ENCODE peak calls at places on chromosomes 6 and 20, in ten cellular contexts. One of them, this sample, is unnamed.

GRCh38 chr20:40728470-40728869 is 39.4 kb upstream of the MAFB start:
- DNase-seq in stomach: no peak
- DNase-seq in brain microvascular endothelial cell: no peak
- DNase-seq in RWPE1: no peak
- DNase-seq in A549: no peak
- DNase-seq in B cell: no peak
- DNase-seq in kidney: no peak
- DNase-seq in neural crest cell: no peak
- DNase-seq in heart left ventricle: no peak
- DNase-seq in endothelial cell: no peak
- DNase-seq in this sample: no peak

GRCh38 chr6:145891126-145891525 is 73.0 kb downstream of the SHPRH start:
- DNase-seq in neural crest cell: no peak
- DNase-seq in stomach: no peak
- DNase-seq in RWPE1: no peak
- DNase-seq in A549: no peak
- DNase-seq in brain microvascular endothelial cell: peak
- DNase-seq in heart left ventricle: no peak
- DNase-seq in B cell: no peak
- DNase-seq in endothelial cell: no peak
- DNase-seq in kidney: no peak
- DNase-seq in this sample: no peak

GRCh38 chr20:24420567-24420966 is 48.9 kb upstream of the SYNDIG1 start:
- DNase-seq in stomach: no peak
- DNase-seq in neural crest cell: no peak
- DNase-seq in kidney: no peak
- DNase-seq in RWPE1: no peak
- DNase-seq in heart left ventricle: no peak
- DNase-seq in A549: no peak
- DNase-seq in B cell: no peak
- DNase-seq in endothelial cell: no peak
- DNase-seq in brain microvascular endothelial cell: no peak
- DNase-seq in this sample: no peak

GRCh38 chr6:166262738-166263515 is 45.3 kb downstream of the PRR18 start:
- DNase-seq in kidney: no peak
- DNase-seq in B cell: no peak
- DNase-seq in neural crest cell: no peak
- DNase-seq in A549: no peak
- DNase-seq in endothelial cell: no peak
- DNase-seq in brain microvascular endothelial cell: no peak
- DNase-seq in stomach: no peak
- DNase-seq in heart left ventricle: no peak
- DNase-seq in RWPE1: no peak
- DNase-seq in this sample: no peak

GRCh38 chr6:6604015-6604414 is 15.5 kb downstream of the LY86 start:
- DNase-seq in B cell: no peak
- DNase-seq in heart left ventricle: no peak
- DNase-seq in stomach: no peak
- DNase-seq in RWPE1: no peak
- DNase-seq in neural crest cell: no peak
- DNase-seq in brain microvascular endothelial cell: no peak
- DNase-seq in kidney: no peak
- DNase-seq in A549: no peak
- DNase-seq in endothelial cell: no peak
- DNase-seq in this sample: no peak

GRCh38 chr6:165675120-165675519 is 12.1 kb upstream of the PDE10A start:
- DNase-seq in neural crest cell: no peak
- DNase-seq in B cell: no peak
- DNase-seq in RWPE1: no peak
- DNase-seq in endothelial cell: no peak
- DNase-seq in A549: no peak
- DNase-seq in stomach: no peak
- DNase-seq in kidney: no peak
- DNase-seq in brain microvascular endothelial cell: no peak
- DNase-seq in heart left ventricle: no peak
- DNase-seq in this sample: no peak

GRCh38 chr6:40611912-40612311 is 24.7 kb upstream of the LRFN2 start:
- DNase-seq in neural crest cell: no peak
- DNase-seq in heart left ventricle: peak
- DNase-seq in A549: no peak
- DNase-seq in kidney: no peak
- DNase-seq in brain microvascular endothelial cell: no peak
- DNase-seq in endothelial cell: no peak
- DNase-seq in stomach: no peak
- DNase-seq in RWPE1: no peak
- DNase-seq in B cell: no peak
- DNase-seq in this sample: no peak

GRCh38 chr6:1581120-1581991 is 28.4 kb upstream of the FOXC1 start:
- DNase-seq in stomach: no peak
- DNase-seq in kidney: no peak
- DNase-seq in A549: no peak
- DNase-seq in RWPE1: no peak
- DNase-seq in B cell: no peak
- DNase-seq in endothelial cell: no peak
- DNase-seq in neural crest cell: no peak
- DNase-seq in heart left ventricle: no peak
- DNase-seq in brain microvascular endothelial cell: no peak
- DNase-seq in this sample: no peak

GRCh38 chr20:35277531-35278395 is at the start of gene MMP24OS:
- DNase-seq in kidney: peak
- DNase-seq in A549: peak
- DNase-seq in RWPE1: peak
- DNase-seq in brain microvascular endothelial cell: peak
- DNase-seq in neural crest cell: peak
- DNase-seq in stomach: peak
- DNase-seq in endothelial cell: peak
- DNase-seq in heart left ventricle: peak
- DNase-seq in B cell: peak
- DNase-seq in this sample: peak

GRCh38 chr20:19695081-19695480 is 63.0 kb upstream of the RIN2 start:
- DNase-seq in B cell: no peak
- DNase-seq in A549: no peak
- DNase-seq in RWPE1: no peak
- DNase-seq in neural crest cell: no peak
- DNase-seq in heart left ventricle: no peak
- DNase-seq in endothelial cell: no peak
- DNase-seq in kidney: no peak
- DNase-seq in stomach: no peak
- DNase-seq in brain microvascular endothelial cell: no peak
- DNase-seq in this sample: no peak

GRCh38 chr6:38150681-38151296 is 331.3 kb downstream of the ZFAND3 start:
- DNase-seq in kidney: no peak
- DNase-seq in RWPE1: no peak
- DNase-seq in neural crest cell: no peak
- DNase-seq in heart left ventricle: no peak
- DNase-seq in brain microvascular endothelial cell: no peak
- DNase-seq in B cell: no peak
- DNase-seq in endothelial cell: no peak
- DNase-seq in A549: no peak
- DNase-seq in stomach: no peak
- DNase-seq in this sample: no peak

GRCh38 chr6:91132461-91132860 is 545.6 kb upstream of the MAP3K7 start:
- DNase-seq in brain microvascular endothelial cell: no peak
- DNase-seq in heart left ventricle: no peak
- DNase-seq in A549: no peak
- DNase-seq in endothelial cell: no peak
- DNase-seq in kidney: no peak
- DNase-seq in B cell: no peak
- DNase-seq in stomach: no peak
- DNase-seq in neural crest cell: no peak
- DNase-seq in RWPE1: peak
- DNase-seq in this sample: peak

GRCh38 chr6:56764081-56764566 is 121.4 kb upstream of the DST start:
- DNase-seq in endothelial cell: peak
- DNase-seq in heart left ventricle: no peak
- DNase-seq in B cell: no peak
- DNase-seq in RWPE1: no peak
- DNase-seq in neural crest cell: no peak
- DNase-seq in brain microvascular endothelial cell: no peak
- DNase-seq in stomach: no peak
- DNase-seq in kidney: no peak
- DNase-seq in A549: peak
- DNase-seq in this sample: peak

GRCh38 chr20:34753706-34754461 is 49.7 kb downstream of the TP53INP2 start:
- DNase-seq in kidney: no peak
- DNase-seq in heart left ventricle: no peak
- DNase-seq in neural crest cell: no peak
- DNase-seq in brain microvascular endothelial cell: no peak
- DNase-seq in endothelial cell: no peak
- DNase-seq in B cell: no peak
- DNase-seq in A549: no peak
- DNase-seq in RWPE1: no peak
- DNase-seq in stomach: no peak
- DNase-seq in this sample: peak

GRCh38 chr6:110859335-110859792 is 15.2 kb upstream of the AMD1 start:
- DNase-seq in B cell: peak
- DNase-seq in RWPE1: no peak
- DNase-seq in stomach: no peak
- DNase-seq in endothelial cell: no peak
- DNase-seq in brain microvascular endothelial cell: no peak
- DNase-seq in neural crest cell: no peak
- DNase-seq in heart left ventricle: peak
- DNase-seq in A549: no peak
- DNase-seq in kidney: no peak
- DNase-seq in this sample: no peak

GRCh38 chr6:163193326-163193725 is 221.2 kb upstream of the QKI start:
- DNase-seq in A549: no peak
- DNase-seq in endothelial cell: no peak
- DNase-seq in brain microvascular endothelial cell: no peak
- DNase-seq in neural crest cell: no peak
- DNase-seq in RWPE1: no peak
- DNase-seq in stomach: no peak
- DNase-seq in heart left ventricle: no peak
- DNase-seq in kidney: no peak
- DNase-seq in B cell: no peak
- DNase-seq in this sample: no peak
- TF ChIP-seq CTCF in A549: no peak
- TF ChIP-seq CTCF in endothelial cell: no peak
- TF ChIP-seq CTCF in brain microvascular endothelial cell: no peak
- TF ChIP-seq CTCF in neural crest cell: no peak
- TF ChIP-seq CTCF in RWPE1: no peak
- TF ChIP-seq CTCF in stomach: no peak
- TF ChIP-seq CTCF in heart left ventricle: no peak
- TF ChIP-seq CTCF in kidney: no peak
- TF ChIP-seq CTCF in B cell: no peak
- TF ChIP-seq CTCF in this sample: no peak

GRCh38 chr6:17169701-17170100 is 67.9 kb downstream of the STMND1 start:
- DNase-seq in RWPE1: no peak
- DNase-seq in endothelial cell: no peak
- DNase-seq in kidney: no peak
- DNase-seq in B cell: no peak
- DNase-seq in brain microvascular endothelial cell: no peak
- DNase-seq in stomach: no peak
- DNase-seq in heart left ventricle: no peak
- DNase-seq in A549: no peak
- DNase-seq in neural crest cell: no peak
- DNase-seq in this sample: no peak

GRCh38 chr6:17167327-17167979 is 65.6 kb downstream of the STMND1 start:
- DNase-seq in endothelial cell: peak
- DNase-seq in kidney: no peak
- DNase-seq in RWPE1: peak
- DNase-seq in A549: peak
- DNase-seq in heart left ventricle: peak
- DNase-seq in B cell: no peak
- DNase-seq in neural crest cell: peak
- DNase-seq in stomach: peak
- DNase-seq in brain microvascular endothelial cell: peak
- DNase-seq in this sample: peak

GRCh38 chr6:17178301-17178700 is 76.5 kb downstream of the STMND1 start:
- DNase-seq in B cell: no peak
- DNase-seq in stomach: no peak
- DNase-seq in A549: no peak
- DNase-seq in neural crest cell: no peak
- DNase-seq in heart left ventricle: no peak
- DNase-seq in endothelial cell: no peak
- DNase-seq in kidney: no peak
- DNase-seq in RWPE1: no peak
- DNase-seq in brain microvascular endothelial cell: no peak
- DNase-seq in this sample: no peak

GRCh38 chr6:17169291-17169690 is 67.4 kb downstream of the STMND1 start:
- DNase-seq in kidney: no peak
- DNase-seq in stomach: no peak
- DNase-seq in B cell: no peak
- DNase-seq in neural crest cell: no peak
- DNase-seq in A549: no peak
- DNase-seq in heart left ventricle: no peak
- DNase-seq in RWPE1: no peak
- DNase-seq in endothelial cell: no peak
- DNase-seq in brain microvascular endothelial cell: peak
- DNase-seq in this sample: no peak

GRCh38 chr6:17173071-17173470 is 71.2 kb downstream of the STMND1 start:
- DNase-seq in RWPE1: no peak
- DNase-seq in neural crest cell: no peak
- DNase-seq in brain microvascular endothelial cell: no peak
- DNase-seq in A549: no peak
- DNase-seq in B cell: no peak
- DNase-seq in heart left ventricle: no peak
- DNase-seq in stomach: no peak
- DNase-seq in endothelial cell: no peak
- DNase-seq in kidney: no peak
- DNase-seq in this sample: no peak
- TF ChIP-seq CTCF in RWPE1: no peak
- TF ChIP-seq CTCF in neural crest cell: no peak
- TF ChIP-seq CTCF in brain microvascular endothelial cell: no peak
- TF ChIP-seq CTCF in A549: no peak
- TF ChIP-seq CTCF in B cell: no peak
- TF ChIP-seq CTCF in heart left ventricle: no peak
- TF ChIP-seq CTCF in stomach: no peak
- TF ChIP-seq CTCF in endothelial cell: no peak
- TF ChIP-seq CTCF in kidney: no peak
- TF ChIP-seq CTCF in this sample: no peak

GRCh38 chr6:13574571-13575376 is at the start of gene SIRT5:
- DNase-seq in heart left ventricle: peak
- DNase-seq in kidney: peak
- DNase-seq in stomach: peak
- DNase-seq in B cell: peak
- DNase-seq in brain microvascular endothelial cell: peak
- DNase-seq in RWPE1: peak
- DNase-seq in A549: peak
- DNase-seq in endothelial cell: peak
- DNase-seq in neural crest cell: peak
- DNase-seq in this sample: peak
- TF ChIP-seq CTCF in heart left ventricle: no peak
- TF ChIP-seq CTCF in kidney: no peak
- TF ChIP-seq CTCF in stomach: no peak
- TF ChIP-seq CTCF in B cell: peak
- TF ChIP-seq CTCF in brain microvascular endothelial cell: no peak
- TF ChIP-seq CTCF in RWPE1: no peak
- TF ChIP-seq CTCF in A549: no peak
- TF ChIP-seq CTCF in endothelial cell: peak
- TF ChIP-seq CTCF in neural crest cell: no peak
- TF ChIP-seq CTCF in this sample: no peak

DNA sequence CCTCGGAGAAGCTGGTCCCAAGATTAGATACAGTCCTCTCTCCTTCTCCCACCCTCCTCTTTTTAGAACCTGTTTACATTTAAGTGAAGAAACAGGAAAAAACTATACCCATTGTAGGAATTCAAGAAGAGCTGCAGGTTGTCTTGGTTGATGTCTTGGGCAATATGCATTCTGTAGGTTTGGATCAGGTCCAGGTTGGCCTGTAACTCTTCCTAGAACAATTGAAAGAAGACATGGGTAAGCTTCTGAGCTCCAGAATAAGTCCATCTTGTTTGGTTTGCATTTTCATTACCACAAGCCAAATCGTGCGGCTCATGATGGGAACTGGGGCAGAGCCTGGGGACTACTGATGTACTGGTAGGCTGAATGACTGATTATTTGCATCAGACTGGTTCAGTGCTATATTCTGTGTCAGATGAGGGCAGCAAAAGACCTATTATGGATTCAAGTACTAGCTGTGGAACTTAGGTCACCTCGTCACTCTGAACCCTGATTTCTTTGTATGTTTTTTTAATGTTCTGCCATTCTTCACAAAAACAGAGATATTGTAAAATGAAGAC is 20.3 kb upstream of the SLA2 start:
- DNase-seq in A549: peak
- DNase-seq in brain microvascular endothelial cell: peak
- DNase-seq in stomach: no peak
- DNase-seq in neural crest cell: no peak
- DNase-seq in RWPE1: no peak
- DNase-seq in heart left ventricle: no peak
- DNase-seq in B cell: no peak
- DNase-seq in kidney: no peak
- DNase-seq in endothelial cell: no peak
- DNase-seq in this sample: no peak
- TF ChIP-seq CTCF in A549: peak
- TF ChIP-seq CTCF in brain microvascular endothelial cell: peak
- TF ChIP-seq CTCF in stomach: no peak
- TF ChIP-seq CTCF in neural crest cell: peak
- TF ChIP-seq CTCF in RWPE1: peak
- TF ChIP-seq CTCF in heart left ventricle: no peak
- TF ChIP-seq CTCF in B cell: peak
- TF ChIP-seq CTCF in kidney: no peak
- TF ChIP-seq CTCF in endothelial cell: no peak
- TF ChIP-seq CTCF in this sample: no peak

This sample was measured in mammary epithelial cell.